ENCODE peak calls at places on chromosomes 11 and 22, in six cellular contexts. One of them, this sample, is unnamed.

GRCh38 chr11:106280041-106280440 is 202.6 kb downstream of the AASDHPPT start:
- DNase-seq in anterior cingulate cortex: no peak
- DNase-seq in skeletal muscle cell: no peak
- DNase-seq in stimulated activated CD8-positive, alpha-beta memory T cell treated with anti-CD3 and anti-CD28 coated beads, Interleukin-4, amount 100 ng/mL, for 1 hour: no peak
- DNase-seq in stimulated activated naive CD8-positive, alpha-beta T cell treated with anti-CD3 and anti-CD28 coated beads, Interleukin-15, amount 100 ng/mL, for 72 hours: no peak
- DNase-seq in mesendoderm: no peak
- DNase-seq in this sample: no peak

GRCh38 chr11:41018224-41018623 is 441.2 kb downstream of the LRRC4C start:
- DNase-seq in skeletal muscle cell: no peak
- DNase-seq in anterior cingulate cortex: no peak
- DNase-seq in mesendoderm: no peak
- DNase-seq in stimulated activated naive CD8-positive, alpha-beta T cell treated with anti-CD3 and anti-CD28 coated beads, Interleukin-15, amount 100 ng/mL, for 72 hours: no peak
- DNase-seq in stimulated activated CD8-positive, alpha-beta memory T cell treated with anti-CD3 and anti-CD28 coated beads, Interleukin-4, amount 100 ng/mL, for 1 hour: no peak
- DNase-seq in this sample: no peak

GRCh38 chr11:70135142-70136132 is 57.3 kb downstream of the ANO1 start:
- DNase-seq in mesendoderm: peak
- DNase-seq in stimulated activated CD8-positive, alpha-beta memory T cell treated with anti-CD3 and anti-CD28 coated beads, Interleukin-4, amount 100 ng/mL, for 1 hour: no peak
- DNase-seq in skeletal muscle cell: no peak
- DNase-seq in stimulated activated naive CD8-positive, alpha-beta T cell treated with anti-CD3 and anti-CD28 coated beads, Interleukin-15, amount 100 ng/mL, for 72 hours: no peak
- DNase-seq in anterior cingulate cortex: no peak
- DNase-seq in this sample: no peak

GRCh38 chr11:66133216-66133775 is 63.2 kb downstream of the PACS1 start:
- DNase-seq in skeletal muscle cell: no peak
- DNase-seq in stimulated activated naive CD8-positive, alpha-beta T cell treated with anti-CD3 and anti-CD28 coated beads, Interleukin-15, amount 100 ng/mL, for 72 hours: no peak
- DNase-seq in mesendoderm: no peak
- DNase-seq in anterior cingulate cortex: no peak
- DNase-seq in stimulated activated CD8-positive, alpha-beta memory T cell treated with anti-CD3 and anti-CD28 coated beads, Interleukin-4, amount 100 ng/mL, for 1 hour: no peak
- DNase-seq in this sample: no peak

GRCh38 chr11:120581317-120581716 is 69.8 kb downstream of the GRIK4 start:
- DNase-seq in skeletal muscle cell: no peak
- DNase-seq in stimulated activated naive CD8-positive, alpha-beta T cell treated with anti-CD3 and anti-CD28 coated beads, Interleukin-15, amount 100 ng/mL, for 72 hours: no peak
- DNase-seq in anterior cingulate cortex: no peak
- DNase-seq in mesendoderm: no peak
- DNase-seq in stimulated activated CD8-positive, alpha-beta memory T cell treated with anti-CD3 and anti-CD28 coated beads, Interleukin-4, amount 100 ng/mL, for 1 hour: no peak
- DNase-seq in this sample: no peak

GRCh38 chr11:102792604-102793003 is 5.4 kb downstream of the MMP1 start:
- DNase-seq in anterior cingulate cortex: no peak
- DNase-seq in skeletal muscle cell: no peak
- DNase-seq in stimulated activated naive CD8-positive, alpha-beta T cell treated with anti-CD3 and anti-CD28 coated beads, Interleukin-15, amount 100 ng/mL, for 72 hours: no peak
- DNase-seq in stimulated activated CD8-positive, alpha-beta memory T cell treated with anti-CD3 and anti-CD28 coated beads, Interleukin-4, amount 100 ng/mL, for 1 hour: no peak
- DNase-seq in mesendoderm: no peak
- DNase-seq in this sample: no peak

GRCh38 chr22:36029406-36029755 is 757 bp upstream of the RBFOX2 start:
- DNase-seq in skeletal muscle cell: no peak
- DNase-seq in stimulated activated naive CD8-positive, alpha-beta T cell treated with anti-CD3 and anti-CD28 coated beads, Interleukin-15, amount 100 ng/mL, for 72 hours: no peak
- DNase-seq in mesendoderm: no peak
- DNase-seq in anterior cingulate cortex: no peak
- DNase-seq in stimulated activated CD8-positive, alpha-beta memory T cell treated with anti-CD3 and anti-CD28 coated beads, Interleukin-4, amount 100 ng/mL, for 1 hour: no peak
- DNase-seq in this sample: no peak

GRCh38 chr22:20437253-20438065 is at the start of gene SCARF2:
- DNase-seq in stimulated activated naive CD8-positive, alpha-beta T cell treated with anti-CD3 and anti-CD28 coated beads, Interleukin-15, amount 100 ng/mL, for 72 hours: no peak
- DNase-seq in mesendoderm: peak
- DNase-seq in skeletal muscle cell: no peak
- DNase-seq in anterior cingulate cortex: no peak
- DNase-seq in stimulated activated CD8-positive, alpha-beta memory T cell treated with anti-CD3 and anti-CD28 coated beads, Interleukin-4, amount 100 ng/mL, for 1 hour: no peak
- DNase-seq in this sample: no peak

GRCh38 chr22:29073618-29074275 is 912 bp downstream of the KREMEN1 start:
- DNase-seq in stimulated activated CD8-positive, alpha-beta memory T cell treated with anti-CD3 and anti-CD28 coated beads, Interleukin-4, amount 100 ng/mL, for 1 hour: no peak
- DNase-seq in mesendoderm: peak
- DNase-seq in anterior cingulate cortex: no peak
- DNase-seq in skeletal muscle cell: no peak
- DNase-seq in stimulated activated naive CD8-positive, alpha-beta T cell treated with anti-CD3 and anti-CD28 coated beads, Interleukin-15, amount 100 ng/mL, for 72 hours: peak
- DNase-seq in this sample: no peak

GRCh38 chr22:30575011-30575671 is 676 bp upstream of the GAL3ST1 start:
- DNase-seq in skeletal muscle cell: peak
- DNase-seq in mesendoderm: peak
- DNase-seq in anterior cingulate cortex: no peak
- DNase-seq in stimulated activated naive CD8-positive, alpha-beta T cell treated with anti-CD3 and anti-CD28 coated beads, Interleukin-15, amount 100 ng/mL, for 72 hours: no peak
- DNase-seq in stimulated activated CD8-positive, alpha-beta memory T cell treated with anti-CD3 and anti-CD28 coated beads, Interleukin-4, amount 100 ng/mL, for 1 hour: no peak
- DNase-seq in this sample: no peak

This sample was measured in AG04449.